ENCODE peak calls at places on chromosomes 3 and 15, in five cellular contexts. One of them, this sample, is unnamed.

GRCh38 chr3:189170559-189170958 is 1.2 kb upstream of the TPRG1 start:
- DNase-seq in neuronal stem cell: no peak
- DNase-seq in HTR-8/SVneo: no peak
- DNase-seq in mucosa of gallbladder: no peak
- DNase-seq in psoas muscle: no peak
- DNase-seq in this sample: no peak

GRCh38 chr3:100041328-100041749 is 73.0 kb downstream of the FILIP1L start:
- DNase-seq in neuronal stem cell: no peak
- DNase-seq in HTR-8/SVneo: peak; percentile 43
- DNase-seq in mucosa of gallbladder: no peak
- DNase-seq in psoas muscle: no peak
- DNase-seq in this sample: no peak

GRCh38 chr3:194135806-194136518 is at the start of gene HES1:
- DNase-seq in HTR-8/SVneo: peak; percentile 92
- DNase-seq in mucosa of gallbladder: peak; percentile 95
- DNase-seq in psoas muscle: peak; percentile 97
- DNase-seq in neuronal stem cell: peak; percentile 96
- DNase-seq in this sample: no peak

GRCh38 chr15:51735211-51735610 is 2.2 kb downstream of the LYSMD2 start:
- DNase-seq in mucosa of gallbladder: no peak
- DNase-seq in neuronal stem cell: no peak
- DNase-seq in HTR-8/SVneo: no peak
- DNase-seq in psoas muscle: no peak
- DNase-seq in this sample: no peak

GRCh38 chr3:58167431-58168351 is 43.1 kb downstream of the DNASE1L3 start:
- DNase-seq in psoas muscle: peak; percentile 68
- DNase-seq in HTR-8/SVneo: peak; percentile 72
- DNase-seq in neuronal stem cell: no peak
- DNase-seq in mucosa of gallbladder: peak; percentile 74
- DNase-seq in this sample: no peak

GRCh38 chr3:119304201-119304713 is 10.1 kb downstream of the ARHGAP31 start:
- DNase-seq in psoas muscle: no peak
- DNase-seq in mucosa of gallbladder: no peak
- DNase-seq in neuronal stem cell: no peak
- DNase-seq in HTR-8/SVneo: peak; percentile 60
- DNase-seq in this sample: no peak

GRCh38 chr3:172249039-172249438 is 199.2 kb downstream of the GHSR start:
- DNase-seq in HTR-8/SVneo: peak; percentile 10
- DNase-seq in psoas muscle: no peak
- DNase-seq in mucosa of gallbladder: no peak
- DNase-seq in neuronal stem cell: no peak
- DNase-seq in this sample: no peak

GRCh38 chr3:171165499-171165921 is 139.0 kb upstream of the SLC2A2 start:
- DNase-seq in mucosa of gallbladder: no peak
- DNase-seq in psoas muscle: no peak
- DNase-seq in neuronal stem cell: no peak
- DNase-seq in HTR-8/SVneo: no peak
- DNase-seq in this sample: no peak

GRCh38 chr15:26357653-26358052 is 415.2 kb downstream of the GABRB3 start:
- DNase-seq in mucosa of gallbladder: no peak
- DNase-seq in neuronal stem cell: no peak
- DNase-seq in psoas muscle: no peak
- DNase-seq in HTR-8/SVneo: no peak
- DNase-seq in this sample: no peak

GRCh38 chr15:70547846-70548487 is 215.4 kb downstream of the UACA start:
- DNase-seq in HTR-8/SVneo: no peak
- DNase-seq in neuronal stem cell: no peak
- DNase-seq in psoas muscle: no peak
- DNase-seq in mucosa of gallbladder: no peak
- DNase-seq in this sample: no peak

GRCh38 chr3:193912621-193913178 is 223.2 kb upstream of the HES1 start:
- DNase-seq in HTR-8/SVneo: no peak
- DNase-seq in mucosa of gallbladder: no peak
- DNase-seq in neuronal stem cell: no peak
- DNase-seq in psoas muscle: no peak
- DNase-seq in this sample: no peak

GRCh38 chr3:45343947-45344346 is 44.4 kb upstream of the LARS2 start:
- DNase-seq in psoas muscle: no peak
- DNase-seq in mucosa of gallbladder: no peak
- DNase-seq in neuronal stem cell: no peak
- DNase-seq in HTR-8/SVneo: no peak
- DNase-seq in this sample: no peak

GRCh38 chr15:89781891-89782618 is 5.9 kb downstream of the MESP2 start:
- DNase-seq in HTR-8/SVneo: no peak
- DNase-seq in mucosa of gallbladder: peak; percentile 53
- DNase-seq in neuronal stem cell: no peak
- DNase-seq in psoas muscle: no peak
- DNase-seq in this sample: peak; percentile 32